ENCODE peak calls at places on chromosome 5, in four cellular contexts. R, N, I and X are unnamed samples.

GRCh38 chr5:154189819-154190651 is 498 bp upstream of the GALNT10 start:
- DNase-seq in I (peak), N (peak), R (peak), X (peak)

GRCh38 chr5:97142521-97143254 is at the start of gene LIX1:
- DNase-seq in R (peak), I (peak), N (peak), X (peak)

GRCh38 chr5:93421987-93422391 is 159.0 kb downstream of the NR2F1-AS1 start:
- DNase-seq in N (no peak), I (no peak), R (peak), X (no peak)

GRCh38 chr5:53943938-53944337 is 366.4 kb downstream of the ARL15 start:
- DNase-seq in R (no peak), N (no peak), I (no peak), X (no peak)

GRCh38 chr5:154117930-154118329 is 72.6 kb upstream of the GALNT10 start:
- DNase-seq in R (no peak), I (no peak), N (no peak), X (no peak)

GRCh38 chr5:125582358-125582757 is 835.9 kb upstream of the ZNF608 start:
- DNase-seq in N (no peak), R (no peak), I (no peak), X (no peak)

GRCh38 chr5:136639616-136640015 is 274.3 kb upstream of the TRPC7 start:
- DNase-seq in N (no peak), R (no peak), I (no peak), X (no peak)

GRCh38 chr5:37355161-37355560 is 15.7 kb downstream of the NUP155 start:
- DNase-seq in I (no peak), N (no peak), R (no peak), X (no peak)

GRCh38 chr5:33321026-33321425 is 119.7 kb upstream of the TARS1 start:
- DNase-seq in N (peak), R (peak), I (no peak), X (no peak)

GRCh38 chr5:132387649-132388117 is 18.2 kb downstream of the SLC22A5 start:
- DNase-seq in N (peak), R (peak), I (no peak), X (peak)

GRCh38 chr5:150180241-150181027 is 9.4 kb upstream of the SLC6A7 start:
- DNase-seq in I (no peak), N (no peak), R (no peak), X (peak)

GRCh38 chr5:87392170-87392569 is 20.6 kb downstream of the CCNH start:
- DNase-seq in N (no peak), R (no peak), I (no peak), X (no peak)

GRCh38 chr5:92567831-92568450 is 1013.1 kb downstream of the NR2F1-AS1 start:
- DNase-seq in N (no peak), I (no peak), R (no peak), X (no peak)

GRCh38 chr5:171897231-171897630 is 109.2 kb downstream of the FBXW11 start:
- DNase-seq in N (no peak), R (no peak), I (no peak), X (no peak)

GRCh38 chr5:144032375-144032774 is 138.1 kb downstream of the YIPF5 start:
- DNase-seq in R (no peak), N (no peak), I (no peak), X (no peak)

GRCh38 chr5:139394123-139394653 is 716 bp downstream of the PROB1 start:
- DNase-seq in R (peak), N (no peak), I (no peak), X (no peak)

GRCh38 chr5:61697811-61698587 is 365.9 kb downstream of the ZSWIM6 start:
- DNase-seq in R (peak), N (no peak), I (no peak), X (no peak)

GRCh38 chr5:125142439-125142838 is 396.0 kb upstream of the ZNF608 start:
- DNase-seq in R (peak), I (no peak), N (no peak), X (no peak)

GRCh38 chr5:139961435-139962157 is 81.5 kb downstream of the NRG2 start:
- DNase-seq in N (no peak), I (no peak), R (no peak), X (no peak)

GRCh38 chr5:137731201-137731600 is 4.7 kb downstream of the KLHL3 start:
- DNase-seq in R (no peak), N (no peak), I (no peak), X (no peak)

GRCh38 chr5:9386945-9387344 is 158.9 kb downstream of the SEMA5A start:
- DNase-seq in N (no peak), I (no peak), R (no peak), X (no peak)

GRCh38 chr5:41406424-41406823 is 104.0 kb downstream of the PLCXD3 start:
- DNase-seq in N (peak), R (no peak), I (peak), X (no peak)

GRCh38 chr5:110956280-110956912 is 115.1 kb upstream of the TSLP start:
- DNase-seq in N (no peak), R (no peak), I (no peak), X (no peak)

GRCh38 chr5:110956913-110957813 is 114.3 kb upstream of the TSLP start:
- DNase-seq in I (no peak), N (no peak), R (no peak), X (no peak)

GRCh38 chr5:110963495-110963894 is 108.0 kb upstream of the TSLP start:
- DNase-seq in I (no peak), N (no peak), R (no peak), X (no peak)

DNA sequence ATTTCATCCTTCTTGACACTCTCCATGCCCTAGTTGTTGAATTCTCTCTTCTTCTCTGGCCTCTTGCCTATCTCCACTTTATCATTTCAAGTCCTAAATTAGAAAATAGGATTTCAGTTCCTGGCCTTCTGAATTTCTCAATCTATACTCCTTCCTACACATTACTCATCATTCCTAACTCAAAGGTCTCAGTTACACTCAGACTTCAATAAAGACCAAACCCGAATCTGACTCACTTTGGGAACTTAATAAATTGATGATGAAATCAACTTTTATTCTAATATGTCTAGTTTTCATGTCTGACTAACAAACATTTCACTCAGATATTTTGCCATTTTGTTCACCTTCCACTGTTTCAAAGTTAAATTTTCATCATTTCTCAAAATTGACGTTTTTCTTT is 113.6 kb upstream of the TSLP start:
- DNase-seq in N (no peak), R (no peak), I (no peak), X (no peak)
- TF ChIP-seq MYC in N (no peak), R (no peak), I (no peak), X (no peak)

GRCh38 chr5:169980418-169981053 is at the start of gene INSYN2B:
- DNase-seq in R (peak), N (peak), I (peak), X (peak)
- H3K4me3 ChIP-seq in R (peak), N (peak), I (no peak), X (no peak)

DNA sequence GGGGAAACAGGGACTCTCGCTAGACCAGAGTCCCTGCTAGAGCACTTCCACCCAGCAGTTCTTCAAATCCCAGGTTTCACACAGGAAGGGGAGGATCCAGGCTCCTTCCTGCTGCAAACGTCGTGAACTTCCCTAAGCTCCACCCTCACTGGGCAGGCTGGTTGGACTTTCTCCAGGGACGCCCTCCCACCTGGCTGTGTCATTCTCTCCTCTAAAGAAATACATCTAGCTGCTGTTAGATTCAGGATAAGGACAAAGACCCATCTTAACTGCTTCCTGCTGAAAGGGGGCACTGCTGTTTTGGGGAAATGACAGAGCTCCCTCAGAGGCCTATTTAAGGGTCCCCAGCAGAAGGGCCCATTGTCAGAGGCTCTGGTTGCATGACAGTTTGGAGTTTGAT is 230.7 kb downstream of the SEMA6A start:
- DNase-seq in R (no peak), N (no peak), I (no peak), X (peak)
- TF ChIP-seq MYC in R (no peak), N (no peak), I (no peak), X (no peak)

GRCh38 chr5:157649091-157649490 is 3.1 kb downstream of the SOX30 start:
- DNase-seq in R (no peak), I (no peak), N (no peak), X (no peak)

GRCh38 chr5:157648275-157648990 is 3.8 kb downstream of the SOX30 start:
- DNase-seq in N (no peak), I (no peak), R (no peak), X (no peak)

GRCh38 chr5:157651011-157651611 is 1.1 kb downstream of the SOX30 start:
- DNase-seq in I (no peak), R (no peak), N (no peak), X (no peak)

GRCh38 chr5:157651623-157652376 is 438 bp downstream of the SOX30 start:
- DNase-seq in N (no peak), R (peak), I (no peak), X (no peak)

DNA sequence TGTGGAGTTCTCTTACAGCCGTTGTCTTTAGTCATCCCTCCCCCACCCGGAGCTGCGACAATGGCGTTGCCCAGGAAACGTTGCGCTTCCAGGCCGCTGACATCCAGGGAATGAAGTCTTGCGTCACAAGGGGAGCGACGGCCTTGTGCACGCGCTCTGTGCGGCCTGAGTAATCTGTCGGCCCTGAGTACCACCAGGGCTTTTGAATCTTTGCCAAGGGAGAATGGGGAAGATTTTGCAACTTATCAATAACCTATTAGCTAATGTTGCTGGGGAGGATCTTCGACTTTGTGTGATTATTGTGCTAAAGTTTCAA is at the start of gene SOX30:
- DNase-seq in R (no peak), I (peak), N (no peak), X (no peak)
- H3K4me3 ChIP-seq in R (peak), I (no peak), N (no peak), X (no peak)

GRCh38 chr5:74095871-74096270 is 469.9 kb downstream of the ARHGEF28 start:
- DNase-seq in R (no peak), N (no peak), I (no peak), X (no peak)
- TF ChIP-seq MYC in R (no peak), N (no peak), I (no peak), X (no peak)

GRCh38 chr5:403995-404394 is 39.0 kb upstream of the EXOC3 start:
- DNase-seq in I (no peak), R (no peak), N (no peak), X (no peak)

GRCh38 chr5:401216-402034 is 41.6 kb upstream of the EXOC3 start:
- DNase-seq in N (no peak), R (no peak), I (no peak), X (peak)

GRCh38 chr5:404666-405241 is 38.2 kb upstream of the EXOC3 start:
- DNase-seq in I (no peak), N (no peak), R (no peak), X (no peak)

GRCh38 chr5:400282-401215 is 42.4 kb upstream of the EXOC3 start:
- DNase-seq in N (no peak), I (no peak), R (peak), X (peak)

DNA sequence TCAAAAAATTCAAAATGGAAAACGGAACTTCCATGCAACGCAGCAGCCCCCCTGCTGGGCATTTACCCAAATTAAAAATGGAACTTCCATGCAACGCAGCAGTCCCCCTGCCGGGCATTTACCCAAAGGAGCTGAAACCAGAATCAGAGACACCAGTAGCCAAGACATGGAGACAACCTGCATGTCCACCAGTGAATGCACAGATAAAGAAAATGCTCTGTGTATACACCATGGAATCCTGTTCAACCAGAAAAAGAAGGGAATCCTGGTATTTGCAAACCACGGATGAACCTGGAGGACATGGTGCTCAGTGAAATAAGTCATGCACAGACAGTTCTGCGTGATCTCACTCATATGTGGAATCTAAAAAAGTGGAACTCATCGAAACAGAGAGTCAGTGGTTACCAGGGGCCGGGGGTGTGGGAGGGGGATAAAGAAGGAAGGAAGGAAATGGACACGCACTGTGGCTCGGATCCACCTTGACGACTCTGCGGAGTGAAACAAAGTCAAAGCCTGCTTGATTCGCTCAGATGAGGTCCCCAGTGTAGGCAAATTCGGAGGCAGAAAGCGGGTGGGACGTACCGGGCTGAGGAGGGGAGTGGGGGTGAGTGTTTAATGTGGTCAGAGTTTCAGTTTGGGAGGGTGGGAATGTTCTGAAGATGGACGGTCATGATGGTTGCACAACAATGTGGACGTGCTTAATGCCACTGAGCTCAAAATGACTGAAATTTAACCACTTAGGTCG is 40.2 kb upstream of the EXOC3 start:
- DNase-seq in R (no peak), I (no peak), N (no peak), X (peak)
- H3K4me3 ChIP-seq in R (no peak), I (no peak), N (no peak), X (peak)

GRCh38 chr5:67038817-67039603 is 157.6 kb downstream of the CD180 start:
- DNase-seq in N (peak), R (peak), I (peak), X (no peak)
- TF ChIP-seq MYC in N (no peak), R (no peak), I (no peak), X (no peak)

GRCh38 chr5:174726916-174727793 is 2.8 kb downstream of the MSX2 start:
- DNase-seq in R (no peak), I (no peak), N (no peak), X (no peak)

GRCh38 chr5:174727794-174728662 is 3.6 kb downstream of the MSX2 start:
- DNase-seq in R (no peak), I (no peak), N (no peak), X (no peak)

GRCh38 chr5:174725261-174725990 is 1.0 kb downstream of the MSX2 start:
- DNase-seq in N (no peak), I (no peak), R (no peak), X (no peak)

GRCh38 chr5:174724484-174725260 is at the start of gene MSX2:
- DNase-seq in R (peak), N (peak), I (no peak), X (no peak)

GRCh38 chr5:174725991-174726601 is 1.7 kb downstream of the MSX2 start:
- DNase-seq in R (no peak), N (no peak), I (no peak), X (no peak)
- H3K4me3 ChIP-seq in R (no peak), N (no peak), I (no peak), X (no peak)